ENCODE peak calls at places on chromosomes 2 and 18, in four cellular contexts. X, L, C and W are unnamed samples.

GRCh38 chr18:6009751-6010150 is 114.4 kb upstream of the TMEM200C start:
- DNase-seq in X (no peak), L (no peak), C (no peak), W (no peak)

GRCh38 chr18:58438161-58438983 is 190.5 kb downstream of the ALPK2 start:
- DNase-seq in X (no peak), L (no peak), C (no peak), W (no peak)

GRCh38 chr2:39243469-39244123 is at the start of gene CDKL4:
- DNase-seq in X (peak; percentile 91), L (peak; percentile 27), C (no peak), W (no peak)

GRCh38 chr18:468841-469796 is 31.4 kb downstream of the COLEC12 start:
- DNase-seq in X (peak; percentile 33), L (no peak), C (no peak), W (peak; percentile 16)

GRCh38 chr2:68426885-68427579 is 40.1 kb downstream of the FBXO48 start:
- DNase-seq in X (no peak), L (no peak), C (no peak), W (no peak)

GRCh38 chr2:69762513-69763494 is 20.9 kb downstream of the ANXA4 start:
- DNase-seq in X (no peak), L (no peak), C (peak; percentile 41), W (no peak)

GRCh38 chr2:120480346-120480902 is 134.5 kb downstream of the INHBB start:
- DNase-seq in X (no peak), L (no peak), C (no peak), W (no peak)

GRCh38 chr2:55419514-55420243 is at the start of gene CCDC88A:
- DNase-seq in X (peak; percentile 96), L (peak; percentile 99), C (peak; percentile 90), W (peak; percentile 92)

GRCh38 chr2:10520154-10520553 is 72.0 kb upstream of the ODC1 start:
- DNase-seq in X (no peak), L (no peak), C (no peak), W (no peak)

GRCh38 chr2:85428343-85428881 is 9.9 kb downstream of the SH2D6 start:
- DNase-seq in X (no peak), L (no peak), C (no peak), W (no peak)

GRCh38 chr2:112321375-112322320 is 46.3 kb downstream of the ZC3H6 start:
- DNase-seq in X (no peak), L (no peak), C (no peak), W (no peak)

GRCh38 chr2:157404363-157404762 is 39.5 kb downstream of the CYTIP start:
- DNase-seq in X (no peak), L (no peak), C (no peak), W (no peak)

GRCh38 chr2:188668017-188668663 is 306.0 kb upstream of the COL3A1 start:
- DNase-seq in X (no peak), L (no peak), C (peak; percentile 26), W (no peak)

GRCh38 chr2:241214209-241214608 is 25.7 kb downstream of the ANO7 start:
- DNase-seq in X (no peak), L (no peak), C (no peak), W (peak; percentile 55)

GRCh38 chr2:237456200-237456731 is 30.8 kb upstream of the MLPH start:
- DNase-seq in X (no peak), L (no peak), C (no peak), W (no peak)

GRCh38 chr2:40400336-40400953 is 51.4 kb downstream of the SLC8A1 start:
- DNase-seq in X (no peak), L (no peak), C (no peak), W (no peak)

GRCh38 chr18:12033643-12034025 is 52.3 kb downstream of the IMPA2 start:
- DNase-seq in X (no peak), L (no peak), C (no peak), W (no peak)

GRCh38 chr2:228599297-228599696 is 417.8 kb upstream of the SPHKAP start:
- DNase-seq in X (no peak), L (no peak), C (no peak), W (no peak)

GRCh38 chr2:150339951-150340350 is 147.5 kb downstream of the RND3 start:
- DNase-seq in X (peak; percentile 33), L (no peak), C (no peak), W (no peak)

DNA sequence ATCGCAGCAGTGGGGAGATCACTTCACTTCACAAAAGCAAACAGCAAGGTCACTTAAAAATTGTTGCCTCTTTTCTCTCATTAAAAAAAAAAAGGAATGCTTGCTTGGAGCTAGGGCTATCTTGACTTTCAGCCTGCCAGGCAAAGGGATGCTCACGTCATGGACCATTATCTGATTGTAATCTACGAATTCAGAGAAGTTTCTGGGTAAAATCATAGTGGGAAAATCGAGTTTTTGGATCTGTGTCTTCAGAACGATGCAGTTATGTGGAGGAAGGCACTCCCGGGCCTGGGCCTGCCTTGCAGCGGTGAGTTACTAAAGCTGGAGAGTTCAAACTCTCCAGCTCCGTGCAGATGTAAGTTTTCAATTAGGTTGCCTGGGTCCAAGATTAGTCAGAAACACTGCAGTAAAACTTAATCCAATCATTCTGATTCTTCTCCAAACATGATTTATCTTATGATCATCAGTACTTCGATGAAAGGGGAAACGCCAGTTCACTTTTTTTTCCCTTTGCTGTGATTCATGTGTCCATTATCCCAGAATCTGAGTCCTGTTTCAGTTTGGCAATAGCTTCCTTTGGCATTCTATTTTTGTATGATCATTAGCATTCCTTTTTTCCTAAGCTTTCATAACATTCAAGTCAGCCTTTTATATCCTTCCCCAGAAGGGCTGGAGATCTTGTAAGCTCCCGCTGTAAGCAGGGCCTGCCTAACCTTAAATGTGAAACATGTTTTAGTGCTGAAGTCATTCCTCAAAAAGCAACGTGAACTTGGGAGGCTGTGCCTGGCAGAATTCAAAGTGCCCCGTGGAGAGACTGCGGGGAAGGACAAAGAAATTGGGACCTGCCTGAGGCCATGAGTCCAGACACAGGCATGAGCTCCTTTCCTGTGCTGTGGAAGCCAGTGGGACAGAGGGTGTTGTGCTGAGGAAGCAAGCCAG is 119.3 kb upstream of the TWIST2 start:
- DNase-seq in X (peak; percentile 34), L (peak; percentile 42), C (peak; percentile 25), W (no peak)
- TF ChIP-seq EP300 in X (peak; percentile 91), L (no peak), C (peak; percentile 24), W (no peak)

DNA sequence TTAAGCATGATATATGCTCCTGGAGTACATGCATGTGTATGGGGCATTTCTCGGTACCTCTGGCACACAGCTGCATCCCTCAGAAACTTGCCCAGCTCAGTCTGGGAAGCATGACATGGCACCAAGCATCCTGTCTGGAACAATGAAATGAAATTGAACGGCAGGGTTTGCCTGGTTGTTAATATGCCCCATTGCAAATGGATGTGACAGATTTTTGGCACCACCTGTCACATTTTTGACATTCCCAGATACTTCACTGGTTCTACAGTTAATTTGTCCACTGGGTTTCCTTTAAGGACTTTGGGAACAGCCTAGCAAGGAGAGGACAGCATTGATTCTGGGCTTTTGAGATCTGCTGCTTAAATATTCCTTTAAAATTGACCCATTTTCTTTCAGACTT is 305.8 kb downstream of the TSN start:
- DNase-seq in X (no peak), L (no peak), C (no peak), W (no peak)
- TF ChIP-seq EP300 in X (no peak), L (no peak), C (no peak), W (no peak)

GRCh38 chr18:13791181-13791580 is 32.8 kb upstream of the MC5R start:
- DNase-seq in X (no peak), L (no peak), C (no peak), W (no peak)
- TF ChIP-seq EP300 in X (no peak), L (no peak), C (no peak), W (no peak)

GRCh38 chr2:221601376-221601775 is 29.3 kb upstream of the EPHA4 start:
- DNase-seq in X (no peak), L (no peak), C (no peak), W (no peak)
- TF ChIP-seq EP300 in X (no peak), L (no peak), C (no peak), W (no peak)

GRCh38 chr2:155733091-155733870 is 599.2 kb downstream of the NR4A2 start:
- DNase-seq in X (no peak), L (no peak), C (no peak), W (no peak)
- TF ChIP-seq EP300 in X (no peak), L (no peak), C (no peak), W (no peak)

GRCh38 chr2:174395284-174395968 is at the start of gene SCRN3:
- DNase-seq in X (peak; percentile 87), L (peak; percentile 69), C (peak; percentile 63), W (peak; percentile 94)
- TF ChIP-seq EP300 in X (peak; percentile 6), L (no peak), C (peak; percentile 85), W (peak; percentile 10)

GRCh38 chr2:20091305-20091991 is 40.0 kb upstream of the LAPTM4A start:
- DNase-seq in X (no peak), L (peak; percentile 44), C (peak; percentile 73), W (no peak)
- TF ChIP-seq EP300 in X (peak; percentile 83), L (no peak), C (peak; percentile 82), W (no peak)

GRCh38 chr2:67260348-67261277 is 136.5 kb upstream of the ETAA1 start:
- DNase-seq in X (no peak), L (peak; percentile 75), C (peak; percentile 47), W (no peak)
- TF ChIP-seq EP300 in X (peak; percentile 90), L (peak; percentile 12), C (peak; percentile 36), W (no peak)

DNA sequence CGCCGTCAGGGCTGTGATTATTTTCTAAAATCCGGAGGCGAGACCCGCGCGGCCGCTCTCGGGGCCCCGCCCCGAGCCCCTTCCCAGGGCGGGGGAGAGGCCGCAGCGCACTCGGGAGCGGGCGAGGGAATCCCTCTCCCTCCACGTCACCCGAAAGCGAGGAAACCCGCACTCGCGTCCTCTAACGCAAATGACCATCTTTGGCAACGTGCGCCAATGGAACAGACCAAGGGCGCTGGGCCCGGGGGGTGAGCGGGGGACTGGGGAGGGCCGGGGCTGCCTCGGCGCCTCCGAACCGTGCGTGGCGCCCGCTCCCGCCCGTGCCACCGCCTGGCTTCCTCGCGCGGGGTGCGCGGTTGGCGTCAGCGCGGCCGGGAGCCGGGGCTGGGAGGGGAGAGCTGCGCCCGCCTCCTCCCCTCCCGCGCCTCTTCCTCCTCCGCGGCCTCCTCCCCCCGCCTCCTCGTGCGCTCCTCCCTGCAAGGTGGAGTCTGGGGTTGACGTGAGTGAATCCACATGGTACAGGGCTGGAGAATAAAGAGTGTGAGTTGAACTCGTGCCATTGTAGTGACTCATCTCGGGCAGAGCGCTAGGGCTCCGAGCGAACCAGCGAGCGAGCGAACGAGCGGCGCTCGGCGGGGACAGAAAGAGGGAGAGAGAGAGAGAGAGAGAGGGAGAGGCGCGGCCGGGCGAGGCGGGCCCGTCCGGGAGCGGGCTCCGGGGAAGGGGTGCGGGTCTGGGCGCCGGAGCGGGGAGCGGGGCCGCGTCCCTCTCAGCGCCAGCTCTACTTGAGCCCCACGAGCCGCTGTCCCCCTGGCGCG is at the start of gene FOSL2:
- DNase-seq in X (peak; percentile 98), L (peak; percentile 96), C (peak; percentile 98), W (peak; percentile 100)
- TF ChIP-seq EP300 in X (peak; percentile 24), L (peak; percentile 94), C (peak; percentile 100), W (peak; percentile 55)